ENCODE peak calls at places on chromosomes 7 and 10, in nine cellular contexts. W is tibial nerve; X is astrocyte; C is A549; H is cardiac muscle cell; I is AG09309; G is heart right ventricle; K is dorsolateral prefrontal cortex; N is CD8-positive, alpha-beta T cell. T is an unnamed sample.

GRCh38 chr10:514137-514671 is 175.3 kb downstream of the DIP2C start:
- DNase-seq in N (no peak), X (no peak), H (no peak), C (no peak), W (no peak), I (no peak), G (no peak), K (peak), T (no peak)

GRCh38 chr10:125777806-125778205 is 2.2 kb upstream of the MMP21 start:
- DNase-seq in W (no peak), K (no peak), I (no peak), N (no peak), H (no peak), G (no peak), X (no peak), C (no peak), T (no peak)

GRCh38 chr7:75915416-75916156 is 631 bp downstream of the POR start:
- DNase-seq in K (no peak), G (peak), W (no peak), N (peak), C (no peak), I (no peak), X (no peak), H (no peak), T (no peak)

GRCh38 chr10:50894312-50894711 is 8.9 kb upstream of the A1CF start:
- DNase-seq in X (no peak), H (no peak), G (no peak), N (no peak), W (no peak), C (no peak), I (no peak), K (no peak), T (no peak)

GRCh38 chr7:76223286-76223972 is 21.7 kb downstream of the SRRM3 start:
- DNase-seq in K (no peak), C (peak), I (no peak), N (no peak), G (no peak), W (no peak), X (no peak), H (no peak), T (no peak)

GRCh38 chr7:75565129-75565528 is 73.0 kb downstream of the SPDYE5 start:
- DNase-seq in X (peak), N (no peak), K (no peak), W (peak), G (no peak), C (peak), H (no peak), I (peak), T (no peak)

GRCh38 chr10:17782921-17783665 is 26.1 kb upstream of the MRC1 start:
- DNase-seq in N (no peak), W (no peak), K (no peak), I (no peak), H (no peak), C (peak), X (peak), G (no peak), T (no peak)

GRCh38 chr7:30478349-30479228 is at the start of gene NOD1:
- DNase-seq in N (peak), W (peak), K (peak), C (peak), G (peak), I (no peak), X (peak), H (peak), T (no peak)

GRCh38 chr7:78901566-78901965 is 551.9 kb downstream of the MAGI2 start:
- DNase-seq in N (no peak), K (no peak), I (no peak), C (no peak), H (no peak), G (no peak), W (no peak), X (no peak), T (no peak)

GRCh38 chr7:34567906-34568305 is 90.1 kb upstream of the NPSR1 start:
- DNase-seq in I (no peak), G (no peak), N (no peak), H (no peak), X (no peak), W (no peak), C (no peak), K (no peak), T (no peak)

GRCh38 chr10:5952731-5953385 is 24.5 kb downstream of the IL15RA start:
- DNase-seq in I (no peak), G (no peak), C (no peak), K (no peak), H (no peak), N (no peak), X (no peak), W (no peak), T (no peak)

GRCh38 chr10:73910764-73911552 is at the start of gene PLAU:
- DNase-seq in W (peak), C (no peak), G (peak), I (no peak), N (peak), X (no peak), K (no peak), H (peak), T (peak)

GRCh38 chr10:121312582-121312981 is 285.7 kb downstream of the FGFR2 start:
- DNase-seq in C (no peak), G (no peak), X (no peak), N (no peak), W (no peak), H (no peak), I (no peak), K (no peak), T (no peak)

GRCh38 chr10:14478639-14479038 is 147.9 kb upstream of the FRMD4A start:
- DNase-seq in W (peak), H (peak), I (no peak), K (peak), N (no peak), X (peak), C (peak), G (peak), T (no peak)

GRCh38 chr7:154287370-154287769 is 235.2 kb downstream of the DPP6 start:
- DNase-seq in W (no peak), K (no peak), H (peak), N (no peak), X (no peak), G (no peak), I (no peak), C (no peak), T (no peak)

GRCh38 chr7:158567153-158567603 is 20.4 kb downstream of the PTPRN2 start:
- DNase-seq in K (no peak), X (no peak), C (no peak), N (no peak), H (no peak), G (no peak), W (no peak), I (no peak), T (no peak)

GRCh38 chr10:131814567-131815290 is 86.1 kb upstream of the PPP2R2D start:
- DNase-seq in H (no peak), X (no peak), C (no peak), I (no peak), W (no peak), K (peak), G (no peak), N (no peak), T (no peak)

GRCh38 chr10:125011171-125011925 is 69.4 kb downstream of the ZRANB1 start:
- DNase-seq in K (no peak), X (no peak), W (no peak), I (no peak), N (no peak), G (no peak), H (no peak), C (no peak), T (no peak)

GRCh38 chr10:1939016-1939415 is 201.7 kb upstream of the ADARB2 start:
- DNase-seq in W (no peak), G (no peak), X (no peak), C (no peak), N (peak), K (no peak), I (no peak), H (no peak), T (no peak)

GRCh38 chr10:97590082-97590747 is 694 bp downstream of the C10orf62 start:
- DNase-seq in H (no peak), G (no peak), X (no peak), K (no peak), I (no peak), W (no peak), C (no peak), N (no peak), T (no peak)

GRCh38 chr10:34736976-34737771 is 77.9 kb downstream of the PARD3 start:
- DNase-seq in C (no peak), H (no peak), N (no peak), K (no peak), G (no peak), I (no peak), X (no peak), W (no peak), T (no peak)

GRCh38 chr7:3911685-3912084 is 610.6 kb downstream of the SDK1 start:
- DNase-seq in I (no peak), H (no peak), K (no peak), C (no peak), G (no peak), N (no peak), W (no peak), X (peak), T (no peak)

GRCh38 chr7:30900053-30900452 is 11.6 kb upstream of the AQP1 start:
- DNase-seq in G (no peak), X (no peak), C (no peak), W (no peak), N (no peak), I (no peak), H (no peak), K (no peak), T (no peak)

GRCh38 chr7:12524794-12525386 is 45.6 kb upstream of the SCIN start:
- DNase-seq in C (peak), W (no peak), I (peak), K (no peak), N (no peak), H (peak), G (no peak), X (peak), T (no peak)

GRCh38 chr10:73647211-73647874 is 6.1 kb upstream of the MYOZ1 start:
- DNase-seq in W (peak), C (no peak), N (no peak), K (peak), I (no peak), X (no peak), H (no peak), G (peak), T (no peak)

GRCh38 chr10:48549236-48549635 is 55.6 kb downstream of the ARHGAP22 start:
- DNase-seq in C (no peak), N (no peak), I (no peak), G (no peak), K (no peak), X (no peak), W (no peak), H (no peak), T (no peak)

GRCh38 chr10:103829266-103829665 is 26.1 kb downstream of the SH3PXD2A start:
- DNase-seq in X (no peak), W (no peak), C (no peak), G (no peak), I (no peak), H (no peak), N (no peak), K (no peak), T (no peak)

GRCh38 chr7:144787127-144787526 is 48.7 kb downstream of the TPK1 start:
- DNase-seq in I (no peak), W (no peak), H (peak), G (no peak), C (no peak), K (no peak), N (no peak), X (no peak), T (no peak)

GRCh38 chr10:116767235-116767634 is 24.9 kb upstream of the HSPA12A start:
- DNase-seq in H (no peak), I (no peak), C (peak), X (no peak), W (no peak), N (no peak), K (no peak), G (peak), T (no peak)

GRCh38 chr7:33742999-33743587 is 162.2 kb upstream of the BMPER start:
- DNase-seq in K (no peak), G (no peak), N (no peak), H (no peak), I (no peak), W (no peak), X (no peak), C (no peak), T (no peak)

GRCh38 chr10:84683550-84683949 is 355.2 kb downstream of the CCSER2 start:
- DNase-seq in N (no peak), X (no peak), G (no peak), C (no peak), W (no peak), I (no peak), H (no peak), K (no peak), T (no peak)

GRCh38 chr7:17651926-17652385 is 288.3 kb downstream of the SNX13 start:
- DNase-seq in X (peak), N (no peak), H (no peak), K (no peak), G (no peak), C (peak), I (peak), W (peak), T (no peak)

GRCh38 chr10:104937528-104937927 is 296.4 kb downstream of the SORCS3 start:
- DNase-seq in G (no peak), I (peak), H (no peak), X (peak), C (peak), N (no peak), W (no peak), K (no peak), T (no peak)

GRCh38 chr7:148264933-148265557 is 325.5 kb upstream of the C7orf33 start:
- DNase-seq in H (peak), K (no peak), N (no peak), X (peak), W (no peak), I (no peak), G (no peak), C (peak), T (no peak)

GRCh38 chr10:27380929-27381358 is 123.2 kb upstream of the RAB18 start:
- DNase-seq in H (no peak), I (no peak), X (no peak), N (no peak), C (no peak), G (no peak), W (no peak), K (no peak), T (no peak)

GRCh38 chr10:27388761-27389399 is 115.2 kb upstream of the RAB18 start:
- DNase-seq in K (no peak), G (no peak), H (no peak), N (no peak), W (peak), C (no peak), X (no peak), I (peak), T (no peak)

GRCh38 chr10:27383595-27384542 is 120.2 kb upstream of the RAB18 start:
- DNase-seq in N (no peak), X (peak), I (no peak), W (no peak), K (no peak), C (peak), G (no peak), H (no peak), T (no peak)
- TF ChIP-seq CTCF in N (no peak), X (no peak), I (no peak), W (no peak), K (no peak), C (no peak), G (no peak), H (no peak), T (no peak)

GRCh38 chr10:27747096-27747451 is 1.5 kb upstream of the MKX start:
- DNase-seq in C (peak), N (no peak), X (no peak), H (peak), K (no peak), W (no peak), I (no peak), G (no peak), T (no peak)
- TF ChIP-seq CTCF in C (no peak), N (no peak), X (no peak), H (no peak), K (no peak), W (no peak), I (no peak), G (no peak), T (no peak)

GRCh38 chr10:70114902-70115301 is 17.7 kb downstream of the AIFM2 start:
- DNase-seq in C (peak), N (no peak), W (no peak), I (no peak), K (no peak), X (no peak), G (no peak), H (no peak), T (no peak)
- TF ChIP-seq CTCF in C (no peak), N (no peak), W (no peak), I (peak), K (no peak), X (no peak), G (no peak), H (no peak), T (no peak)

GRCh38 chr10:10903620-10904019 is 114.1 kb upstream of the CELF2 start:
- DNase-seq in G (no peak), X (no peak), N (no peak), H (no peak), I (no peak), W (no peak), C (no peak), K (no peak), T (no peak)
- TF ChIP-seq CTCF in G (no peak), X (no peak), N (no peak), H (no peak), I (no peak), W (no peak), C (no peak), K (no peak), T (no peak)

DNA sequence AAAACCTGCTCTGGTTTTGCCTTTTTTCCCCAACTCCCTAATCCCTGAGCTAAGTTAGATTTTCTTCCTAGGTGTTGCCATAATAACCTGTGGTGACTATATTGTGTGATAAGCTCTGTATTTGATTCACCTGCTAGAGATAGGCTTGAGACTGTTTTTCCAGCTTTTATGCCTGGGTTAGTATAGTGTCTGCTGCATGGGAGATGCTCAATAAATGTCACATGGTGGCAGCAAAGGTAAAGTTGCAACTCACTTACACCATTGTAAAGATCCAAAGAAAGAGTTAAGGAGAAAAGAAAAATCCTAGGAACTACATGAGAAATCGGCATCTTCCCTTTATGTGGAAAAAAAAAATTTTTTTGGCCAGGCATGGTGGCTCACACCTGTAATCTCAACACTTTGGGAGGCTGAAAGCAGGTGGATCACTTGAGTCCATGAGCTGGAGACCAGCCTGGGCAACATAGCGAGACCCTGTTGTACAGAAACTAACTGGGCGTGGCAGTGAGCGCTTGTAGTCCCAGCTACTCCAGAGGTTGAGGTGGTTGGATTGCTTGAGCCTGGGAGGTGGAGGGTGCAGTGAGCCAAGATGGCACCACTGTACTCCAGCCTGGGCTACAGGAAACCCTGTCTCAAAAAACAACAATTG is 3.7 kb downstream of the CCNJ start:
- DNase-seq in X (no peak), C (peak), G (no peak), K (no peak), N (no peak), W (no peak), I (no peak), H (no peak), T (no peak)
- TF ChIP-seq CTCF in X (no peak), C (peak), G (no peak), K (no peak), N (no peak), W (no peak), I (no peak), H (no peak), T (no peak)

DNA sequence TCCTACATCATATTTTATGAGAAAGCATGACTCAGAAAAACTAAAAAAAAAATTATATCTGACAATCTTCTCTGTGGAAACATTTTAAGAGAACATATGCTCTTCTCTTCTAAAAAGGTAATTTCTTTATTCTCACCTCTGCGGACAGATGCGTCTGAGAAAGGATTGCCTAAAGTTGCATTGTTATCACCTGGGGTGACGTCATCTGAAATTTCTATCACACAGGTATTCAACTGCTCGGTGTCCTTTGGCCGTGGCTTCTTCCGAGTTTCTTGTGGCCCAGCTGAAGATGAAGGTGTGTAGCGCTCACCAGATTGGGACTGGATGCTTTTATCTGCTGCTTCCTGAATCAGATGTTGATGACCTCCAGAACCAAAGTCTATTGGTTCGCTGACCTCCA is 14.3 kb upstream of the GATAD1 start:
- DNase-seq in G (no peak), N (no peak), W (no peak), H (no peak), X (no peak), K (no peak), C (no peak), I (no peak), T (no peak)
- TF ChIP-seq CTCF in G (no peak), N (no peak), W (no peak), H (no peak), X (no peak), K (no peak), C (no peak), I (no peak), T (no peak)

DNA sequence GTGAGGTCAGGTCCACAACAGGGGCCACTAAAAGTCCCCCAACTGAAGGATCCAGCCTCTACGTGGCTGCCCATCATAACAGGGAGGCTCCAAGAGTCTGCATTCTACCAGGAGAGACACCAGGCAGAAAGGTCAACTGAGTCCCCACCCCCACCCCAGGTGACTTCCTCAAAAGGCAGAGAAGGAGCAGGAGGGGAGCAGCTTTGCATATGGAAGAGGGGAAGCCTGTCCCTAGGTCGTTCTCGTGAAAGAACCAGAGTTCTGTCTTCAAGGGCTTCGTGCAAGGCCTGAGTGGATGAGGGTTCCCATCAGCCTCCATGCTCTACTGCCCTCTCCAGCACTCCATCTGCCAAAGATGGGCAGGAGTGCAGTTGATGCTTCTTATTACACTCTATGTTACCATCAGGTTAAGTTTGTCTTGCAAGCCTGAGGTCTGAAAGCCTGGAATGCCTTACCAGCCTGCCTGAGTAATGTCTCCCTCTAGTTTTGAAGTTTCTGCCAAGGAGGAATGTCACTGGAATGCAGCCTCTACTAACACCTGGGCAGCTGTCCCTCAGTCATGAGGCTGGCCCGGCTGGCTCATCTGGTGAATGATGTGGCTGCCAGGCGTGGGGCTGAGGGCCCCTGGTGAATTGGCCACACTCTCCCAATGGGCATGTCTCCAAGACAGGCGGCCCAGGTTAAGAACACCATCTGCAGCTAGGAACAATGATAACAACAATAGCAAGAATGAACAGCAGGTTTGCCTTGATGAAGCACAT is 54.3 kb upstream of the SMNDC1 start:
- DNase-seq in G (no peak), W (no peak), N (no peak), H (peak), K (no peak), X (peak), C (peak), I (no peak), T (no peak)
- TF ChIP-seq CTCF in G (no peak), W (no peak), N (no peak), H (no peak), K (no peak), X (no peak), C (no peak), I (peak), T (no peak)

GRCh38 chr10:123897146-123897545 is 5.5 kb upstream of the CPXM2 start:
- DNase-seq in W (no peak), N (no peak), G (no peak), I (no peak), X (no peak), H (no peak), C (no peak), K (no peak), T (no peak)
- TF ChIP-seq CTCF in W (no peak), N (no peak), G (peak), I (peak), X (no peak), H (peak), C (no peak), K (no peak), T (no peak)

GRCh38 chr7:106448346-106448991 is 163.7 kb upstream of the NAMPT start:
- DNase-seq in I (no peak), C (peak), G (no peak), N (no peak), H (no peak), X (no peak), K (no peak), W (no peak), T (no peak)
- TF ChIP-seq CTCF in I (no peak), C (no peak), G (no peak), N (no peak), H (no peak), X (no peak), K (no peak), W (no peak), T (no peak)